ENCODE peak calls at places on chromosomes 4 and X, in five cellular contexts. R is lower lobe of right lung, B is brain microvascular endothelial cell, G is right lobe of liver, C is SJSA1. F is an unnamed sample.

GRCh38 chr4:184317234-184317918 is 99.7 kb upstream of the ENPP6 start:
- DNase-seq in G (no peak), R (no peak), B (no peak), C (no peak), F (no peak)

GRCh38 chr4:2408976-2409375 is 9.5 kb downstream of the ZFYVE28 start:
- DNase-seq in R (no peak), C (no peak), B (no peak), G (no peak), F (no peak)

GRCh38 chr4:128688025-128688721 is 121.3 kb upstream of the JADE1 start:
- DNase-seq in C (no peak), B (no peak), G (no peak), R (no peak), F (no peak)

GRCh38 chrX:72131317-72132294 is at the start of gene RTL5:
- DNase-seq in B (peak), R (peak), C (peak), G (peak), F (no peak)

GRCh38 chr4:5824635-5825034 is 68.3 kb downstream of the CRMP1 start:
- DNase-seq in G (no peak), B (peak), R (no peak), C (peak), F (peak)

GRCh38 chrX:48737213-48737938 is 24.2 kb upstream of the GLOD5 start:
- DNase-seq in G (peak), B (peak), R (peak), C (peak), F (peak)

GRCh38 chrX:49276671-49277519 is 7.3 kb downstream of the PPP1R3F start:
- DNase-seq in G (no peak), C (no peak), B (no peak), R (no peak), F (no peak)

GRCh38 chr4:178612725-178613124 is 1170.5 kb upstream of the AGA start:
- DNase-seq in C (no peak), B (no peak), G (no peak), R (no peak), F (no peak)

GRCh38 chr4:26867914-26868684 is 7.5 kb downstream of the STIM2 start:
- DNase-seq in R (no peak), C (no peak), G (no peak), B (no peak), F (no peak)

GRCh38 chrX:108225456-108225730 is 133.8 kb downstream of the ATG4A start:
- DNase-seq in G (no peak), B (no peak), C (no peak), R (no peak), F (no peak)

GRCh38 chr4:74117024-74117534 is 18.1 kb upstream of the CXCL2 start:
- DNase-seq in B (peak), R (peak), G (peak), C (peak), F (no peak)

GRCh38 chrX:19670321-19670750 is 155.0 kb upstream of the MAP3K15 start:
- DNase-seq in G (no peak), B (no peak), C (no peak), R (no peak), F (no peak)

GRCh38 chrX:46991664-46992063 is 79.4 kb downstream of the JADE3 start:
- DNase-seq in C (no peak), R (no peak), G (no peak), B (no peak), F (no peak)

GRCh38 chr4:15718465-15718864 is 15.6 kb downstream of the BST1 start:
- DNase-seq in R (no peak), G (no peak), C (no peak), B (no peak), F (no peak)
- H3K27ac ChIP-seq in R (no peak), G (no peak), C (no peak), B (no peak), F (no peak)

DNA sequence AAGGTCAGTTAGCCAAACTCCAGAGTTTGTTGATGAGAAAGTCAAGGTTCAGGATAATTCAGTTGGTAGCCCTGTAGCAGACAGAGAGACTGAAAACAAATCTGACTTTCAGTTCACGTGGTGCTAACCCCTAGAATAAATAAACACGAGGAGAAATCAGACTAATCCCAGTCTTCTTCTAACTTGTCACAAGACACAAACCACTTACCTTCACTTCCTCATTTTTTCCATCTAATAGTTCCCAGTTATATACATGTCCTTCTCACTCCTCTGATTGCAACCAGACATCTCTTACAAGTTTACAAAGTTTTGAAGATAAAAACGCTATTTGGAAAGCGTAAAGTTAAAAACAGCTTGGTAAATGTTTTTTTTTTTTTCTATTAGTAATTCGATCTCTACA is 7.7 kb downstream of the TLR7 start:
- DNase-seq in R (no peak), C (no peak), B (no peak), G (no peak), F (no peak)
- H3K27ac ChIP-seq in R (no peak), C (no peak), B (no peak), G (no peak), F (no peak)

GRCh38 chr4:47526281-47526680 is 41.2 kb downstream of the ATP10D start:
- DNase-seq in C (no peak), R (no peak), B (no peak), G (no peak), F (no peak)
- H3K27ac ChIP-seq in C (peak), R (no peak), B (peak), G (no peak), F (no peak)

GRCh38 chr4:154473497-154473896 is 18.1 kb downstream of the DCHS2 start:
- DNase-seq in C (no peak), G (no peak), B (no peak), R (no peak), F (no peak)

GRCh38 chr4:154475800-154476199 is 15.8 kb downstream of the DCHS2 start:
- DNase-seq in R (no peak), G (no peak), B (no peak), C (no peak), F (no peak)

GRCh38 chr4:154478128-154478527 is 13.5 kb downstream of the DCHS2 start:
- DNase-seq in B (no peak), G (no peak), C (no peak), R (no peak), F (no peak)

GRCh38 chr4:154472870-154473269 is 18.7 kb downstream of the DCHS2 start:
- DNase-seq in C (no peak), B (no peak), R (no peak), G (no peak), F (no peak)

DNA sequence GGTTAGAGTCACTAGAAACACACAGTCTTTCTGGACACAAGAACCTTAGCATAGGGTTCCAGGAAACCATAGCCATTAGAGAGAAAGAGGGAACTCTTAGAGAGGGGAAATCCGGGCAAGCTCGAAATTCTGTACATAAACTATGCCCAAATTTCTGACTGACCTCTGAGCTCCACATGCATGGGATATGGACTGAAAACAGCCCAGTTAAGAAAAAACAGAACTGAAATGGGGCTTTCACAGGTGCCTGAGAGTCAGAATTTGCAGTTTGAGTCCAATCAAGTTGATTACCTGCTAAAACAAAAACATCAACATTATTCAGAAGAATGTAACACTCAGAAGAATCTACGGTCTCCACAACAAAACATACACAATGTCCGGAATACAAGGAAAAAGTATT is 13.1 kb downstream of the DCHS2 start:
- DNase-seq in G (no peak), C (no peak), R (no peak), B (no peak), F (no peak)
- H3K27ac ChIP-seq in G (no peak), C (no peak), R (no peak), B (no peak), F (no peak)

GRCh38 chrX:53440631-53441517 is 6.7 kb upstream of the HSD17B10 start:
- DNase-seq in R (peak), C (peak), B (peak), G (peak), F (peak)
- H3K27ac ChIP-seq in R (peak), C (peak), B (no peak), G (peak), F (peak)

DNA sequence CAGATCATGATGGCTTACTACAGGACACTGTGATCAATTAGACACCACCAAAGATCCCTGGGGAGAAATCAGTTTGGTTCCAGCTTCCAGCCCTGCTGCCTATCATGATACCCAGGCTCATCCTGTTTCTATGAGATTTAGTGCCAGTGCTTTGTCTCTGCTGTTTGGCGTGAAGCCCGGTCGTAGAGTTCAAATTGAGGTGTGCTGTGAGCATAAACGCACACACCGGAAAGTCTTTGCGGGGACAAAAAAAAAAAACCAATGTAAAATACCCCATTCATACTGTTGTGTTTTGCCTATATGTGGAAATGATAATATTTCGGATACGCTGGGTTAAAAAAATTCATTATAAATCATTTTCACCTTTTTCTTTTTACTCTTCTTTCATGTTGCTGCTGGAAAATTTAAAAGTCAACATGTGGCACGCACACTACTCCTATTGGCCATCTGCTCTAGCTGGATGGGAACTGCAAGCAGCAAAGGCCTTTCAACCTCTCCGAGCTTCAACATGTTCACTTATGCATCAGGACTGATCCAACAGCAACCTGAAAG is 611 bp upstream of the DKC1 start:
- DNase-seq in C (no peak), B (no peak), G (no peak), R (no peak), F (no peak)
- H3K27ac ChIP-seq in C (peak), B (peak), G (no peak), R (peak), F (peak)

GRCh38 chr4:185838514-185839203 is 26.7 kb upstream of the SORBS2 start:
- DNase-seq in C (no peak), G (no peak), B (peak), R (no peak), F (no peak)

GRCh38 chr4:185837415-185838103 is 25.6 kb upstream of the SORBS2 start:
- DNase-seq in B (no peak), R (no peak), G (no peak), C (peak), F (no peak)

GRCh38 chr4:185836268-185837084 is 24.5 kb upstream of the SORBS2 start:
- DNase-seq in C (no peak), R (no peak), B (no peak), G (no peak), F (no peak)

GRCh38 chr4:185839204-185839712 is 27.3 kb upstream of the SORBS2 start:
- DNase-seq in G (no peak), C (peak), B (peak), R (no peak), F (peak)

DNA sequence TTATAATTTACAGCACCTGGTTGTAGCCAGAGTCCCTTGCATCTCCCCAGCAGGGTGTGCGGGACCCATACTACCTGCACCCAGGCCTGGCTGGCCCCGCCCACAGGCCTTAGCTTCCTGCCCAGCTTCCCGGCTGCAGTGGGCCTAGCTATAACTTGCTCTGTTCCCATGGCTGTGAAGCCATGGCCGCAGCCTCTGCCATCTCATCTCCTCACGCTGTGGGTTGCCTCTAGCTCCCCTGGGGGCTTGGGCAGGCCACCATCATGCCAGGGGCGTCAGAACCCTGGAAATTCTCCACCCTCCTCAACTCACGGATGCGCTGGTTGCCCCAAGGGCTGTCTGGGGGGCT is 26.1 kb upstream of the SORBS2 start:
- DNase-seq in R (no peak), B (no peak), G (no peak), C (no peak), F (no peak)
- H3K27ac ChIP-seq in R (peak), B (peak), G (no peak), C (peak), F (peak)

F was measured in RWPE1.